ENCODE peak calls at places on chromosomes 3 and 15, in nine cellular contexts. S is SK-N-SH, C is AG04449, Y is A549, U is BJ, P is RWPE1, E is AG04450, G is progenitor cell of endocrine pancreas, W is mucosa of descending colon. V is an unnamed sample.
A peak's percentile ranks its signal among the peaks of the same experiment; 100 is the strongest.

GRCh38 chr3:57029383-57029782 is 31.1 kb upstream of the SPATA12 start:
- DNase-seq in P (no peak), Y (no peak), W (no peak), E (no peak), S (no peak), U (no peak), G (no peak), C (no peak), V (no peak)

GRCh38 chr15:27412413-27412812 is 441.4 kb downstream of the GABRG3 start:
- DNase-seq in U (no peak), S (no peak), G (no peak), C (no peak), Y (peak; percentile 20), E (no peak), W (no peak), P (no peak), V (no peak)

GRCh38 chr3:20975221-20975620 is 775.8 kb downstream of the ZNF385D start:
- DNase-seq in S (no peak), P (no peak), E (no peak), W (no peak), C (no peak), Y (no peak), G (no peak), U (no peak), V (no peak)

GRCh38 chr15:42696626-42697025 is 40.3 kb downstream of the CDAN1 start:
- DNase-seq in S (no peak), G (no peak), U (no peak), Y (no peak), W (no peak), E (no peak), P (no peak), C (no peak), V (no peak)

GRCh38 chr15:66008920-66009572 is 139.8 kb downstream of the RAB11A start:
- DNase-seq in G (no peak), E (no peak), S (no peak), U (no peak), W (no peak), Y (peak; percentile 84), C (no peak), P (peak; percentile 81), V (peak; percentile 98)

GRCh38 chr3:115623414-115623868 is at the start of gene GAP43:
- DNase-seq in E (peak; percentile 57), C (peak; percentile 70), S (peak; percentile 51), G (no peak), W (peak; percentile 31), U (peak; percentile 29), P (peak; percentile 11), Y (peak; percentile 45), V (peak; percentile 35)

GRCh38 chr3:30511524-30512278 is 94.7 kb upstream of the TGFBR2 start:
- DNase-seq in P (peak; percentile 70), S (no peak), U (peak; percentile 93), C (peak; percentile 94), W (peak; percentile 32), G (no peak), E (peak; percentile 93), Y (peak; percentile 92), V (peak; percentile 67)

GRCh38 chr15:39511000-39511914 is 69.6 kb upstream of the THBS1 start:
- DNase-seq in C (peak; percentile 62), E (peak; percentile 77), P (peak; percentile 59), W (peak; percentile 60), U (peak; percentile 56), S (no peak), G (no peak), Y (peak; percentile 4), V (no peak)

GRCh38 chr3:108182339-108182738 is 39.9 kb downstream of the IFT57 start:
- DNase-seq in C (no peak), U (no peak), Y (no peak), E (no peak), S (no peak), G (no peak), W (no peak), P (no peak), V (no peak)

GRCh38 chr3:194343561-194343893 is 7.6 kb downstream of the CPN2 start:
- DNase-seq in Y (no peak), W (no peak), P (no peak), U (no peak), S (no peak), G (no peak), E (no peak), C (no peak), V (no peak)

GRCh38 chr15:99057020-99057419 is 47.9 kb upstream of the SYNM start:
- DNase-seq in G (no peak), S (no peak), C (no peak), Y (no peak), U (no peak), P (no peak), E (no peak), W (no peak), V (no peak)

GRCh38 chr15:37125143-37125542 is 24.8 kb upstream of the MEIS2 start:
- DNase-seq in U (no peak), E (no peak), Y (no peak), C (no peak), W (no peak), P (no peak), G (no peak), S (no peak), V (no peak)

GRCh38 chr3:134039161-134039862 is 9.6 kb upstream of the SLCO2A1 start:
- DNase-seq in C (no peak), Y (no peak), S (no peak), P (peak; percentile 20), W (peak; percentile 84), U (no peak), G (no peak), E (no peak), V (no peak)

GRCh38 chr3:80606073-80606472 is 838.3 kb upstream of the ROBO1 start:
- DNase-seq in G (no peak), S (no peak), P (no peak), Y (no peak), E (no peak), W (no peak), U (no peak), C (no peak), V (no peak)
- TF ChIP-seq CTCF in G (peak; percentile 33), S (no peak), P (no peak), Y (no peak), E (no peak), W (no peak), U (no peak), C (no peak), V (no peak)

DNA sequence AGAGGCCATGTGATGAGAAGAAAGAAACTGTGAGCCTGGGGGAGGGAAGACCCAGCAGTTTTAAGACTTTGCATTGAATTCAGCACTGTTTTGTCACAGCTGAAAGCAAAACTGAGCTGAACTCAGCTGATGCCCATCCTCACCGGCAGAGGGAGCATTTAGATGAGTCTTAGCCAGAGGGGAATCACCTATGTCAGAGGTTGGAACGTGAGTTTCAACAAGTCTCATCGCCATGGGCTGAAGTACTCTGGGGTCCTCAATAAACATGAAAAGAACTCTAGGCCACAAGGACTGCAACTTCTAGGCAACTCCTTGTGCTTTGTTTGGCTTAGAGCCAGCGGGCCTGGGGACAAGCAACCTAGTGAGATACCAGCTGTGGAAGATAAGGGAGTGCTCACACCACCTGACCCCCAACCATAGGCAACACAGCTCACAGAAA is 324.5 kb downstream of the TBL1XR1 start:
- DNase-seq in E (peak; percentile 11), W (no peak), P (peak; percentile 34), C (no peak), S (peak; percentile 18), Y (peak; percentile 44), U (no peak), G (no peak), V (peak; percentile 7)
- TF ChIP-seq CTCF in E (peak; percentile 85), W (peak; percentile 58), P (peak; percentile 55), C (peak; percentile 83), S (peak; percentile 77), Y (peak; percentile 49), U (peak; percentile 83), G (peak; percentile 74), V (peak; percentile 96)

DNA sequence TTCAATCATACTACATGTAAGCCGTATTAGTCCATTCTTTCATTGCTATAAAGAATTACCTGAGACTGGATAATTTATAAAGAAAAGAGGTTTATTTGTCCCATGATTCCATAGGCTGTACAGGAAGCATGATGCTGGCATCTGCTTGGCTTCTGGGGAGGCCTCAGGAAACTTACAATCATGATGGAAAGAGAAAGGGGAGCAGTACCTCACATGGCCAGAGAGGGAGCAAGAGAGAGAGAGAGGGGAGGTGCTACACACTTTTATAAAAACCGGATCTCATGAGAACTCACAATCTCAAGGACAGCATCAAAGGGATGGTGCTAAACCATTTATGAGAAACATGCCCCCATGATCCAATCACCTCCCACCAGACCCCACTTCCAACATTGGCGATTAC is 14.3 kb upstream of the CLASP2 start:
- DNase-seq in G (no peak), S (no peak), P (no peak), W (no peak), Y (peak; percentile 37), U (no peak), C (no peak), E (no peak), V (no peak)
- TF ChIP-seq CTCF in G (peak; percentile 26), S (peak; percentile 39), P (peak; percentile 27), W (no peak), Y (no peak), U (peak; percentile 32), C (no peak), E (peak; percentile 35), V (peak; percentile 43)

DNA sequence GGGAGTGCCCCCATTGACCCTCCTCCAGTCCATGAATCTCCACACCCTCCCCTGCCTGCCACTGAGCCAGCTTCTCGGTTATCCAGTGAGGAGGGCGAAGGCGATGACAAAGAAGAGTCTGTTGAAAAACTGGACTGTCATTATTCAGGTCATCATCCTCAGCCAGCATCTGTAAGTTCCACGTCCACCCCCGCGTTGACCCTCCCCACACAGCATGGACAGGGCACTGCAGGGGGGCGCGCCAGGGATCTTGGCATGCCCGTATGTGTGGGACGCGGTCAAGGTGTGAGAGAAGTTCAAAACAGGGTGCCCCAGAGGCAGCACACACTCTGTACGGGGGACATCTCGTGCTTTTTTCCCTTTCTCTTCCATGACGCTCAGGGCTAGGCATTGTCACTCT is 33.1 kb downstream of the PSMD6 start:
- DNase-seq in E (no peak), U (no peak), Y (no peak), C (no peak), S (no peak), P (no peak), G (no peak), W (no peak), V (no peak)
- TF ChIP-seq CTCF in E (no peak), U (no peak), Y (no peak), C (no peak), S (no peak), P (no peak), G (no peak), W (no peak), V (no peak)

GRCh38 chr15:75043509-75044257 is 20.3 kb downstream of the PPCDC start:
- DNase-seq in W (peak; percentile 92), U (peak; percentile 98), G (no peak), Y (peak; percentile 48), P (no peak), S (no peak), E (peak; percentile 98), C (peak; percentile 78), V (peak; percentile 49)
- TF ChIP-seq CTCF in W (peak; percentile 6), U (peak; percentile 68), G (no peak), Y (no peak), P (no peak), S (peak; percentile 36), E (peak; percentile 66), C (peak; percentile 53), V (peak; percentile 52)

V was measured in epithelial cell of proximal tubule.